ENCODE peak calls at places on chromosomes 6 and 20, in ten cellular contexts. O is heart left ventricle; X is cerebellum; B is ELR; T is astrocyte; V is kidney epithelial cell; G is GM12892; C is CD4-positive, alpha-beta T cell; J is stimulated activated CD4-positive, alpha-beta T cell treated with anti-CD3 and anti-CD28 coated beads, Interleukin-4, amount 100 ng/mL, for 1 hour; P is adrenal gland. S is an unnamed sample.

GRCh38 chr6:42452171-42453026 is 673 bp upstream of the TRERF1 start:
- DNase-seq in T (peak), P (peak), J (peak), C (peak), B (peak), X (peak), G (peak), V (no peak), O (peak), S (peak)

GRCh38 chr6:135496805-135497411 is 632 bp downstream of the AHI1 start:
- DNase-seq in O (no peak), B (peak), J (no peak), T (no peak), P (no peak), G (no peak), V (no peak), C (no peak), X (peak), S (no peak)

GRCh38 chr6:4349931-4350330 is 214.6 kb upstream of the ECI2 start:
- DNase-seq in T (no peak), O (no peak), B (no peak), G (no peak), J (no peak), V (no peak), X (no peak), C (no peak), P (no peak), S (no peak)

GRCh38 chr6:170048615-170049256 is 242.1 kb downstream of the DLL1 start:
- DNase-seq in B (peak), X (no peak), G (no peak), P (peak), O (peak), C (no peak), V (no peak), T (no peak), J (no peak), S (peak)

GRCh38 chr6:45209762-45210161 is 118.4 kb upstream of the RUNX2 start:
- DNase-seq in P (no peak), J (no peak), B (peak), G (no peak), V (no peak), C (no peak), O (no peak), X (no peak), T (no peak), S (peak)

GRCh38 chr6:106180208-106180607 is 94.1 kb downstream of the PRDM1 start:
- DNase-seq in B (no peak), P (no peak), G (no peak), X (no peak), C (no peak), J (no peak), O (no peak), T (no peak), V (no peak), S (no peak)

GRCh38 chr20:37565134-37565811 is 37.6 kb upstream of the BLCAP start:
- DNase-seq in V (no peak), G (no peak), X (no peak), J (no peak), P (no peak), C (no peak), O (no peak), T (no peak), B (no peak), S (no peak)

GRCh38 chr6:3398755-3399671 is 57.8 kb downstream of the SLC22A23 start:
- DNase-seq in C (no peak), X (no peak), P (no peak), B (no peak), J (no peak), V (no peak), O (no peak), G (no peak), T (no peak), S (no peak)

GRCh38 chr6:169452117-169452868 is 198.6 kb upstream of the THBS2 start:
- DNase-seq in V (peak), O (peak), B (peak), C (no peak), T (peak), G (no peak), X (no peak), J (no peak), P (peak), S (peak)

GRCh38 chr6:192313-192664 is 100.0 kb upstream of the DUSP22 start:
- DNase-seq in P (no peak), B (no peak), X (no peak), V (no peak), T (no peak), O (no peak), C (no peak), J (no peak), G (no peak), S (no peak)

GRCh38 chr20:51096571-51097267 is 73.8 kb upstream of the KCNG1 start:
- DNase-seq in X (no peak), T (no peak), G (no peak), V (no peak), O (no peak), B (no peak), P (no peak), C (no peak), J (no peak), S (no peak)

GRCh38 chr6:40568062-40568708 is 19.0 kb downstream of the LRFN2 start:
- DNase-seq in J (no peak), C (no peak), X (no peak), P (no peak), T (no peak), V (no peak), O (no peak), G (no peak), B (no peak), S (no peak)

GRCh38 chr20:44026932-44027685 is 112.5 kb downstream of the TOX2 start:
- DNase-seq in J (no peak), X (no peak), T (no peak), V (no peak), G (no peak), O (no peak), C (no peak), P (no peak), B (no peak), S (no peak)

GRCh38 chr6:100504786-100505737 is 40.3 kb upstream of the SIM1 start:
- DNase-seq in G (no peak), J (no peak), X (no peak), P (no peak), C (no peak), O (no peak), T (peak), B (peak), V (peak), S (peak)

GRCh38 chr6:153108320-153108719 is 22.8 kb downstream of the RGS17 start:
- DNase-seq in X (no peak), B (peak), C (no peak), G (no peak), J (no peak), P (no peak), O (no peak), T (no peak), V (no peak), S (peak)

GRCh38 chr6:146670161-146670560 is 71.4 kb downstream of the ADGB start:
- DNase-seq in G (no peak), T (peak), C (no peak), B (peak), X (no peak), J (no peak), P (no peak), O (no peak), V (peak), S (peak)

GRCh38 chr6:20350215-20350614 is 51.5 kb upstream of the E2F3 start:
- DNase-seq in J (no peak), P (no peak), V (no peak), O (no peak), X (no peak), G (no peak), T (peak), C (no peak), B (peak), S (peak)

GRCh38 chr6:6635291-6635690 is 46.8 kb downstream of the LY86 start:
- DNase-seq in G (no peak), X (no peak), C (no peak), V (no peak), J (no peak), T (no peak), O (no peak), B (no peak), P (no peak), S (no peak)

GRCh38 chr6:4610256-4610655 is 165.9 kb upstream of the CDYL start:
- DNase-seq in P (no peak), B (peak), G (no peak), T (peak), O (peak), J (no peak), C (no peak), V (peak), X (no peak), S (peak)

GRCh38 chr6:155174576-155175174 is 89.1 kb upstream of the CLDN20 start:
- DNase-seq in J (peak), C (peak), B (peak), P (peak), G (peak), O (peak), V (peak), T (peak), X (peak), S (peak)

GRCh38 chr20:52824494-52825216 is 147.5 kb upstream of the TSHZ2 start:
- DNase-seq in X (no peak), C (no peak), P (no peak), V (no peak), B (no peak), O (no peak), J (no peak), G (no peak), T (no peak), S (no peak)

GRCh38 chr6:166554316-166554715 is 32.2 kb downstream of the RAMACL start:
- DNase-seq in T (no peak), G (no peak), J (no peak), C (no peak), P (no peak), B (no peak), V (no peak), O (peak), X (no peak), S (peak)

GRCh38 chr6:170210026-170210390 is 80.9 kb downstream of the DLL1 start:
- DNase-seq in C (no peak), B (no peak), G (no peak), J (no peak), O (peak), V (no peak), P (no peak), X (no peak), T (no peak), S (no peak)

GRCh38 chr20:38141154-38141888 is 23.7 kb downstream of the TGM2 start:
- DNase-seq in C (no peak), V (no peak), J (no peak), G (no peak), B (no peak), O (no peak), P (no peak), T (peak), X (no peak), S (no peak)

GRCh38 chr6:16691328-16691727 is 69.9 kb downstream of the ATXN1 start:
- DNase-seq in O (no peak), B (no peak), T (no peak), C (no peak), J (no peak), G (no peak), X (no peak), V (no peak), P (no peak), S (no peak)

GRCh38 chr6:134020968-134021367 is 31.5 kb downstream of the SLC2A12 start:
- DNase-seq in X (no peak), O (no peak), J (no peak), V (no peak), P (no peak), G (no peak), C (no peak), B (no peak), T (no peak), S (no peak)

GRCh38 chr6:160519133-160519532 is 144.9 kb downstream of the LPA start:
- DNase-seq in X (no peak), G (no peak), V (no peak), C (no peak), O (no peak), J (no peak), T (no peak), P (no peak), B (no peak), S (no peak)

GRCh38 chr6:170308761-170309160 is 2.2 kb downstream of the FAM120B start:
- DNase-seq in T (no peak), C (no peak), V (no peak), O (no peak), G (no peak), X (no peak), B (no peak), J (no peak), P (no peak), S (no peak)

S was measured in EL.